ENCODE peak calls at places on chromosomes 16 and 17, in five cellular contexts. R is activated CD8-positive, alpha-beta T cell treated with anti-CD3 and anti-CD28 coated beads for 36 hours; Q is nucleus accumbens; L is stimulated activated CD4-positive, alpha-beta T cell treated with anti-CD3 and anti-CD28 coated beads, Interleukin-4, amount 100 ng/mL, for 1 hour; N is endothelial cell. U is an unnamed sample.

GRCh38 chr16:54430491-54431030 is 144.0 kb upstream of the IRX3 start:
- DNase-seq in N (no peak), Q (no peak), L (no peak), R (no peak), U (peak; percentile 40)

GRCh38 chr17:38598536-38598935 is 7.2 kb downstream of the SRCIN1 start:
- DNase-seq in R (peak; percentile 63), L (no peak), Q (peak; percentile 58), N (peak; percentile 64), U (no peak)

GRCh38 chr17:81453049-81453448 is 57.8 kb downstream of the BAHCC1 start:
- DNase-seq in N (no peak), Q (no peak), L (no peak), R (no peak), U (no peak)

GRCh38 chr17:66190738-66191606 is 961 bp downstream of the CEP112 start:
- DNase-seq in R (no peak), L (peak; percentile 8), Q (no peak), N (no peak), U (peak; percentile 8)

GRCh38 chr16:46884513-46885293 is 541 bp downstream of the GPT2 start:
- DNase-seq in R (peak; percentile 33), N (peak; percentile 25), Q (peak; percentile 68), L (peak; percentile 21), U (no peak)

GRCh38 chr17:41835800-41836549 is at the start of gene NT5C3B:
- DNase-seq in N (peak; percentile 64), Q (peak; percentile 48), R (peak; percentile 48), L (peak; percentile 60), U (no peak)

GRCh38 chr17:76736349-76737081 is 616 bp downstream of the SRSF2 start:
- DNase-seq in R (peak; percentile 71), L (peak; percentile 72), Q (peak; percentile 80), N (peak; percentile 77), U (no peak)

GRCh38 chr17:51767287-51767686 is 391.2 kb downstream of the CA10 start:
- DNase-seq in L (no peak), Q (no peak), N (no peak), R (no peak), U (no peak)

GRCh38 chr16:85969159-85969558 is 70.2 kb downstream of the IRF8 start:
- DNase-seq in R (peak; percentile 52), N (no peak), Q (no peak), L (no peak), U (no peak)

GRCh38 chr17:34913001-34913400 is 48.3 kb downstream of the CCT6B start:
- DNase-seq in R (no peak), N (no peak), Q (no peak), L (no peak), U (no peak)

GRCh38 chr16:77579283-77579985 is 142.9 kb upstream of the NUDT7 start:
- DNase-seq in N (no peak), L (no peak), R (no peak), Q (no peak), U (no peak)

GRCh38 chr17:2191785-2192184 is 111.8 kb downstream of the SMG6 start:
- DNase-seq in N (no peak), Q (no peak), L (no peak), R (no peak), U (no peak)